ENCODE peak calls at places on chromosomes 1 and 21, in eight cellular contexts. P is coronary artery; T is ascending aorta; A is colonic mucosa; V is heart right ventricle; W is CD8-positive, alpha-beta memory T cell; U is GM23338; D is CD4-positive, alpha-beta T cell. Q is an unnamed sample.

GRCh38 chr1:172134087-172134731 is 286.3 kb upstream of the C1orf105 start:
- DNase-seq in P (no peak), T (no peak), A (no peak), V (no peak), W (no peak), U (no peak), D (no peak), Q (no peak)

GRCh38 chr1:68959631-68960030 is 462.7 kb upstream of the DEPDC1 start:
- DNase-seq in P (no peak), T (no peak), A (no peak), V (no peak), W (no peak), U (no peak), D (no peak), Q (no peak)

GRCh38 chr1:201622824-201623223 is 83.9 kb downstream of the NAV1 start:
- DNase-seq in P (no peak), T (no peak), A (no peak), V (no peak), W (no peak), U (no peak), D (no peak), Q (no peak)

GRCh38 chr1:41322835-41323234 is 38.4 kb upstream of the FOXO6 start:
- DNase-seq in P (no peak), T (no peak), A (peak), V (peak), W (no peak), U (peak), D (peak), Q (peak)

GRCh38 chr1:44401256-44402228 is 3.5 kb upstream of the RNF220 start:
- DNase-seq in P (no peak), T (no peak), A (no peak), V (no peak), W (no peak), U (no peak), D (no peak), Q (no peak)

GRCh38 chr1:159307338-159307737 is 5.2 kb downstream of the FCER1A start:
- DNase-seq in P (no peak), T (no peak), A (no peak), V (no peak), W (no peak), U (peak), D (no peak), Q (no peak)

GRCh38 chr1:156815307-156815826 is 1.3 kb downstream of the SH2D2A start:
- DNase-seq in P (no peak), T (peak), A (no peak), V (peak), W (no peak), U (no peak), D (no peak), Q (peak)

GRCh38 chr21:26806734-26807372 is 38.4 kb downstream of the ADAMTS1 start:
- DNase-seq in P (no peak), T (no peak), A (no peak), V (no peak), W (no peak), U (no peak), D (no peak), Q (no peak)

GRCh38 chr21:38327984-38328383 is 71.2 kb downstream of the KCNJ15 start:
- DNase-seq in P (peak), T (peak), A (no peak), V (no peak), W (no peak), U (no peak), D (no peak), Q (no peak)

GRCh38 chr1:228937351-228937750 is 202.1 kb downstream of the RHOU start:
- DNase-seq in P (peak), T (no peak), A (no peak), V (no peak), W (no peak), U (peak), D (no peak), Q (no peak)

GRCh38 chr1:22414244-22414751 is 37.4 kb upstream of the ZBTB40 start:
- DNase-seq in P (no peak), T (peak), A (peak), V (no peak), W (no peak), U (no peak), D (no peak), Q (no peak)

GRCh38 chr1:145705634-145706033 is 1.5 kb downstream of the PDZK1 start:
- DNase-seq in P (no peak), T (no peak), A (no peak), V (no peak), W (no peak), U (no peak), D (no peak), Q (no peak)

GRCh38 chr1:209416009-209416408 is 167.5 kb upstream of the CAMK1G start:
- DNase-seq in P (peak), T (no peak), A (no peak), V (no peak), W (no peak), U (no peak), D (no peak), Q (no peak)

GRCh38 chr1:223739366-223740057 is 27.2 kb downstream of the CAPN2 start:
- DNase-seq in P (no peak), T (no peak), A (peak), V (peak), W (no peak), U (no peak), D (no peak), Q (no peak)

GRCh38 chr1:98653186-98653585 is 8.3 kb upstream of the SNX7 start:
- DNase-seq in P (no peak), T (no peak), A (no peak), V (no peak), W (no peak), U (no peak), D (no peak), Q (no peak)

GRCh38 chr1:92108631-92109030 is 28.5 kb downstream of the BTBD8 start:
- DNase-seq in P (no peak), T (no peak), A (no peak), V (no peak), W (no peak), U (no peak), D (no peak), Q (no peak)

GRCh38 chr1:160942926-160943325 is 11.7 kb downstream of the ITLN2 start:
- DNase-seq in P (no peak), T (no peak), A (no peak), V (no peak), W (no peak), U (peak), D (no peak), Q (no peak)

GRCh38 chr1:41689596-41689995 is 205.1 kb upstream of the EDN2 start:
- DNase-seq in P (no peak), T (no peak), A (no peak), V (no peak), W (no peak), U (no peak), D (no peak), Q (peak)

GRCh38 chr1:46809904-46810303 is 11.1 kb downstream of the CYP4B1 start:
- DNase-seq in P (no peak), T (no peak), A (no peak), V (no peak), W (no peak), U (no peak), D (no peak), Q (no peak)

GRCh38 chr1:85605519-85606413 is 25.2 kb downstream of the CCN1 start:
- DNase-seq in P (no peak), T (no peak), A (no peak), V (no peak), W (no peak), U (no peak), D (no peak), Q (no peak)

GRCh38 chr1:189654906-189655305 is 822.8 kb downstream of the BRINP3 start:
- DNase-seq in P (no peak), T (no peak), A (no peak), V (no peak), W (no peak), U (no peak), D (no peak), Q (no peak)

GRCh38 chr1:170935231-170935630 is at the start of gene MROH9:
- DNase-seq in P (no peak), T (no peak), A (no peak), V (no peak), W (no peak), U (peak), D (no peak), Q (no peak)

GRCh38 chr1:170192535-170192934 is 46.8 kb downstream of the NTMT2 start:
- DNase-seq in P (no peak), T (no peak), A (no peak), V (no peak), W (no peak), U (no peak), D (no peak), Q (no peak)

GRCh38 chr1:31932491-31933316 is 5.5 kb downstream of the PTP4A2 start:
- DNase-seq in P (no peak), T (no peak), A (no peak), V (no peak), W (no peak), U (no peak), D (no peak), Q (no peak)

GRCh38 chr1:115976062-115976899 is at the start of gene SLC22A15:
- DNase-seq in P (peak), T (peak), A (peak), V (peak), W (no peak), U (peak), D (peak), Q (peak)

GRCh38 chr1:43835141-43836021 is 98.2 kb upstream of the ARTN start:
- DNase-seq in P (no peak), T (no peak), A (no peak), V (no peak), W (no peak), U (peak), D (no peak), Q (no peak)

GRCh38 chr1:187241971-187242370 is 413.2 kb downstream of the PLA2G4A start:
- DNase-seq in P (no peak), T (no peak), A (no peak), V (no peak), W (no peak), U (no peak), D (no peak), Q (no peak)

GRCh38 chr1:29785137-29785527 is 548.8 kb downstream of the PTPRU start:
- DNase-seq in P (peak), T (no peak), A (peak), V (no peak), W (no peak), U (no peak), D (no peak), Q (no peak)

GRCh38 chr1:236395780-236396664 is 1.9 kb downstream of the EDARADD start:
- DNase-seq in P (no peak), T (no peak), A (no peak), V (no peak), W (no peak), U (peak), D (no peak), Q (no peak)

GRCh38 chr1:109404838-109405237 is 7.1 kb upstream of the SORT1 start:
- DNase-seq in P (no peak), T (no peak), A (no peak), V (no peak), W (no peak), U (no peak), D (no peak), Q (no peak)

GRCh38 chr1:9906466-9906865 is 3.6 kb downstream of the CTNNBIP1 start:
- DNase-seq in P (no peak), T (no peak), A (no peak), V (no peak), W (no peak), U (no peak), D (no peak), Q (no peak)

GRCh38 chr1:9903801-9904527 is 6.1 kb downstream of the CTNNBIP1 start:
- DNase-seq in P (no peak), T (no peak), A (no peak), V (no peak), W (no peak), U (no peak), D (no peak), Q (no peak)

GRCh38 chr1:9905010-9905409 is 5.1 kb downstream of the CTNNBIP1 start:
- DNase-seq in P (no peak), T (no peak), A (no peak), V (no peak), W (no peak), U (no peak), D (no peak), Q (no peak)

GRCh38 chr1:9902060-9902452 is 8.0 kb downstream of the CTNNBIP1 start:
- DNase-seq in P (no peak), T (no peak), A (no peak), V (no peak), W (no peak), U (no peak), D (no peak), Q (no peak)

DNA sequence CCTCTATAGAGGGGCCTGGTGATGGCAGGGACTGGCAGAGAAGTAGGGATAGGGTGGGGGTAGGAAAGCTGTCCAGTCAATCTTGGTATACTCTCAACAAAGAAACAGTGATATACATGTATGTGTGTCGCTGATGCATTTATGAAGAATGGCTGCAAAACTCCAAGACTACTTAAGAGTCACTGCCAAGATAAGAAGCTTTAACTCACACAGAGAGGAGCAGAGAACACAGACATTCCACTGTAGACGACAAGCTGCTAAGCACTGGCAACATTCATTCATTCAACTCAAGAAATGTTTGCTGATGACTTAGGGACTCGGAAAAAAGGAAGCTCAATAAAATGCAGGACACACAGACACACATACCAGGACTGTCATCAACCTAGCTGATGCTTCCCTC is 5.5 kb downstream of the CTNNBIP1 start:
- DNase-seq in P (no peak), T (no peak), A (no peak), V (no peak), W (no peak), U (no peak), D (no peak), Q (no peak)
- H3K27ac ChIP-seq in P (no peak), T (no peak), A (no peak), V (peak), W (no peak), U (no peak), D (no peak), Q (no peak)

GRCh38 chr1:59436637-59437036 is 139.7 kb downstream of the FGGY start:
- DNase-seq in P (no peak), T (no peak), A (no peak), V (no peak), W (no peak), U (no peak), D (no peak), Q (no peak)
- H3K27ac ChIP-seq in P (no peak), T (no peak), A (no peak), V (no peak), W (no peak), U (no peak), D (no peak), Q (peak)

DNA sequence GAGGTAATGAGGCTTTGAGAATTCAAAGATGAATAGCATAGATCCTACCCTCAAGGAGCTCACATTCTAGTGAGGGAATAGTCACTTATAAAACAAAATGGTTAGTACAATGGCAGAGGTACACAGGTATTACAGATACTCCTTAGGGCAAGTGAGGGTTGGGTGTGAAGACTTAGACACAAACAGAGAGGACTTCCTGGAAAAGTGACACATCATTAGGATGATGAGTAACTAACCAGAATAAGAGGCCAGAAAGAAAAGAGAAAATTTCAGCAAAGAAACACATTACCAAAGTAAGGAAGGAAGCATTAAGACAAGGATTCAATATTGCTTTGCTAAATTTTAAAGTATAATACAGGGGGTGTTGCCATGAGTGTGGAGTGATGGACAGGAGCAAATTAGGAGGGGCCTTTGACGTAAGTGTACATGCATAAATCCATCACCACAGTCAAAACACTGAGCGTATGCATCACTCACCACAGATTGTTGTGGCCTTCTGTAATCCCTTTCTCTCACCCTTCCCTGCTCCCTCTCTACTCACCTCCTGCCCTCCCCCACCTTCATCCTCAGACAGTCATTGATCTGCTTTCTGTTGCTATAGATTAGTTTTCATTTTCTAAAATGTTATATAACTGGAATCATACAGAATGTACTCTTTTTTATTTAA is 7.9 kb downstream of the CD53 start:
- DNase-seq in P (no peak), T (no peak), A (no peak), V (no peak), W (peak), U (no peak), D (no peak), Q (no peak)
- H3K27ac ChIP-seq in P (no peak), T (no peak), A (peak), V (no peak), W (peak), U (no peak), D (peak), Q (no peak)

GRCh38 chr1:13762642-13763041 is 62.7 kb downstream of the PRDM2 start:
- DNase-seq in P (no peak), T (no peak), A (no peak), V (no peak), W (no peak), U (peak), D (no peak), Q (no peak)

GRCh38 chr1:13763264-13763663 is 63.3 kb downstream of the PRDM2 start:
- DNase-seq in P (no peak), T (no peak), A (no peak), V (no peak), W (no peak), U (no peak), D (no peak), Q (no peak)

GRCh38 chr1:13760340-13760739 is 60.4 kb downstream of the PRDM2 start:
- DNase-seq in P (no peak), T (no peak), A (no peak), V (no peak), W (no peak), U (no peak), D (no peak), Q (no peak)

GRCh38 chr1:13760921-13761320 is 60.9 kb downstream of the PRDM2 start:
- DNase-seq in P (no peak), T (no peak), A (no peak), V (no peak), W (no peak), U (peak), D (no peak), Q (no peak)

DNA sequence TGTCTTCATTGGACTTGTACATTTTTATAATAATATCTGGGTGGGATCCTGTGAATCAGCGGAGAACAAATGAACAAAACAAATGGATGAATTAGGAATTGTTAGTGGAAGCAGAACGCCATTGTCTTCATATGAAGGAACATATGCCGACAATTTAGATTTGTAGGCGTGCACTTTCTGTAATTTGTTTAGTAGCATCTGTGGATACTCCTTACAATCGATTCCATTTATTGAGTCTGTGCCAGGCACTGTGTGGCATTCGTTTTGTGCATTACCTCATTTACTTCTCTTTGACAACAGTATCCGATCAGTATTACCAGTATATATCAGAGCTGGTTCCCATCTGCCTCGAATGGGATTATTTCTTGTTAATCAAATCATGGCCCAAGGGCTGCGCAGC is 61.9 kb downstream of the PRDM2 start:
- DNase-seq in P (no peak), T (no peak), A (no peak), V (no peak), W (no peak), U (no peak), D (no peak), Q (no peak)
- H3K27ac ChIP-seq in P (no peak), T (no peak), A (no peak), V (no peak), W (no peak), U (no peak), D (no peak), Q (no peak)

DNA sequence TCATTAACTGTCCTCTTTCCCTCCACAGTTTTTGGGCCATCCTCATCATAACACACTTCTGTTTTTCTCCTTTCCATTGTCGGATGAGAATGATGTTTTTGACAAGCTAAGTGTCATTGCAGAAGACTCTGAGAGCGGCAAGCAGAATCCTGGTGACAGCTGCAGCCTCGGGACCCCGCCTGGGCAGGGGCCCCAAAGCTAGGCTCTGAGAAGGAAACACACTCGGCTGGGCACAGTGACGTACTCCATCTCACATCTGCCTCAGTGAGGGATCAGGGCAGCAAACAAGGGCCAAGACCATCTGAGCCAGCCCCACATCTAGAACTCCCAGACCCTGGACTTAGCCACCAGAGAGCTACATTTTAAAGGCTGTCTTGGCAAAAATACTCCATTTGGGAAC is 28.6 kb upstream of the IFNAR1 start:
- DNase-seq in P (no peak), T (peak), A (no peak), V (no peak), W (no peak), U (no peak), D (no peak), Q (no peak)
- H3K27ac ChIP-seq in P (no peak), T (no peak), A (no peak), V (no peak), W (no peak), U (no peak), D (no peak), Q (no peak)

DNA sequence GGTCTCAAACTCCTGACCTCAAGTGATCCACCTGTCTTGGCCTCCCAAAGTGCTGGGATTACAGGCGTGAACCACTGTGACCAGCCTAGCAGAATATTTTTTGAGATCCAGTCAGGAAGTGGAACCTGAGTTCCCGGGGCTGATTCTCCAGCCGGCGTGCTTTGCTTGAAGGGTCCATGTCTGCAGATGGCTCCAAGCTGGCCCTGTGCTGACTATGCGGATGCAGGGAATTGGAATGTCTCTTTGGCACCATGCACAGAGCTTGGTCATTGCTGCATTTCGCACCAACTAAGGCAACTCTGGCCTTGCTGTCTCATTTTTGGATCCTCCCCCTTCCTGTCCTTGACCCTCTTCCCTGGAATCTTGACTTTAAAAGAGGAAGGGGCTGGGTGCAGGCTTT is 28.1 kb downstream of the ARHGEF10L start:
- DNase-seq in P (peak), T (peak), A (no peak), V (no peak), W (no peak), U (no peak), D (no peak), Q (no peak)
- H3K27ac ChIP-seq in P (peak), T (peak), A (peak), V (peak), W (no peak), U (no peak), D (no peak), Q (peak)

Q was measured in gastrocnemius medialis.